ENCODE peak calls at places on chromosome 22, in ten cellular contexts. F is CD8-positive, alpha-beta T cell; E is choroid plexus epithelial cell; T is activated CD8-positive, alpha-beta T cell treated with anti-CD3 and anti-CD28 coated beads for 36 hours; M is body of pancreas; K is A549; L is WTC11; U is AG04450; X is left ventricle myocardium inferior; R is lower lobe of right lung. Z is an unnamed sample.

GRCh38 chr22:35131423-35132050 is 65.6 kb downstream of the ISX start:
- DNase-seq in T (no peak), X (no peak), R (no peak), M (no peak), E (no peak), L (no peak), F (no peak), U (no peak), K (no peak), Z (no peak)

GRCh38 chr22:43745783-43746356 is 66.2 kb downstream of the EFCAB6 start:
- DNase-seq in L (no peak), F (no peak), X (no peak), R (no peak), M (no peak), E (no peak), T (no peak), U (no peak), K (no peak), Z (no peak)

GRCh38 chr22:20927940-20928572 is 10.8 kb downstream of the CRKL start:
- DNase-seq in F (no peak), X (no peak), K (no peak), M (no peak), T (no peak), U (no peak), E (no peak), R (no peak), L (no peak), Z (no peak)

GRCh38 chr22:30140414-30140813 is 60.1 kb downstream of the HORMAD2 start:
- DNase-seq in T (no peak), L (no peak), U (no peak), M (no peak), F (no peak), E (no peak), X (no peak), R (no peak), K (no peak), Z (no peak)

GRCh38 chr22:44191036-44191454 is 10.3 kb downstream of the PARVG start:
- DNase-seq in M (no peak), R (no peak), T (peak; percentile 88), E (no peak), L (no peak), X (no peak), U (no peak), K (no peak), F (no peak), Z (no peak)

GRCh38 chr22:25563757-25564319 is 637 bp upstream of the GRK3 start:
- DNase-seq in F (no peak), X (no peak), M (peak; percentile 35), T (peak; percentile 37), K (no peak), R (peak; percentile 57), U (no peak), E (peak; percentile 5), L (no peak), Z (peak; percentile 44)

GRCh38 chr22:36734171-36735058 is 30.9 kb upstream of the CACNG2 start:
- DNase-seq in R (no peak), L (no peak), X (no peak), U (no peak), E (peak; percentile 12), T (no peak), K (no peak), F (no peak), M (peak; percentile 88), Z (peak; percentile 53)

GRCh38 chr22:29951675-29952413 is 68.9 kb downstream of the MTMR3 start:
- DNase-seq in U (no peak), X (no peak), K (no peak), R (no peak), L (no peak), F (no peak), E (no peak), M (no peak), T (peak; percentile 38), Z (no peak)

GRCh38 chr22:35987487-35987886 is 41.1 kb downstream of the RBFOX2 start:
- DNase-seq in E (no peak), K (no peak), T (no peak), L (no peak), R (no peak), X (no peak), U (no peak), M (no peak), F (no peak), Z (no peak)

GRCh38 chr22:27879923-27880322 is 39.1 kb downstream of the PITPNB start:
- DNase-seq in F (no peak), M (no peak), X (no peak), T (peak; percentile 7), E (peak; percentile 72), L (no peak), R (no peak), K (peak; percentile 45), U (no peak), Z (peak; percentile 32)

GRCh38 chr22:40348025-40348658 is 1.8 kb downstream of the ADSL start:
- DNase-seq in K (peak; percentile 57), L (peak; percentile 42), U (no peak), X (no peak), E (peak; percentile 80), T (peak; percentile 84), M (peak; percentile 66), R (no peak), F (peak; percentile 70), Z (peak; percentile 65)

GRCh38 chr22:26330971-26331625 is 98.0 kb upstream of the ASPHD2 start:
- DNase-seq in R (no peak), U (no peak), X (no peak), K (peak; percentile 44), E (peak; percentile 62), M (peak; percentile 73), L (peak; percentile 81), F (peak; percentile 47), T (peak; percentile 71), Z (peak; percentile 39)

GRCh38 chr22:26362471-26362870 is 66.6 kb upstream of the ASPHD2 start:
- DNase-seq in U (no peak), F (no peak), T (no peak), M (no peak), R (no peak), L (no peak), X (no peak), K (no peak), E (no peak), Z (no peak)

GRCh38 chr22:27152883-27153282 is 495.5 kb downstream of the MIAT start:
- DNase-seq in L (no peak), M (no peak), E (no peak), F (no peak), T (no peak), R (no peak), X (no peak), K (no peak), U (no peak), Z (no peak)

GRCh38 chr22:29689872-29690213 is 30.0 kb upstream of the CABP7 start:
- DNase-seq in K (peak; percentile 30), F (peak; percentile 16), M (peak; percentile 73), T (peak; percentile 37), U (peak; percentile 16), L (peak; percentile 86), R (peak; percentile 67), E (peak; percentile 71), X (peak; percentile 46), Z (peak; percentile 78)

GRCh38 chr22:44542561-44543222 is 44.7 kb upstream of the RTL6 start:
- DNase-seq in F (no peak), X (no peak), R (no peak), E (no peak), K (no peak), T (no peak), L (no peak), U (no peak), M (no peak), Z (no peak)

GRCh38 chr22:50074056-50074455 is 11.2 kb downstream of the MLC1 start:
- DNase-seq in U (no peak), R (no peak), F (no peak), L (no peak), X (no peak), T (no peak), M (no peak), K (no peak), E (no peak), Z (no peak)

GRCh38 chr22:17910561-17911311 is 113.6 kb downstream of the MICAL3 start:
- DNase-seq in L (peak; percentile 61), U (peak; percentile 68), T (no peak), E (peak; percentile 86), X (peak; percentile 78), R (no peak), K (peak; percentile 45), F (no peak), M (peak; percentile 51), Z (peak; percentile 90)
- TF ChIP-seq CTCF in L (no peak), U (peak; percentile 45), T (no peak), E (peak; percentile 69), X (peak; percentile 45), R (peak; percentile 23), K (peak; percentile 7), F (no peak), M (peak; percentile 17), Z (no peak)

GRCh38 chr22:47018010-47018910 is 255.8 kb downstream of the TBC1D22A start:
- DNase-seq in E (no peak), X (no peak), U (no peak), F (no peak), L (no peak), M (no peak), R (no peak), K (no peak), T (no peak), Z (no peak)
- TF ChIP-seq CTCF in E (no peak), X (no peak), U (no peak), F (no peak), L (no peak), M (no peak), R (no peak), K (no peak), T (no peak), Z (no peak)

DNA sequence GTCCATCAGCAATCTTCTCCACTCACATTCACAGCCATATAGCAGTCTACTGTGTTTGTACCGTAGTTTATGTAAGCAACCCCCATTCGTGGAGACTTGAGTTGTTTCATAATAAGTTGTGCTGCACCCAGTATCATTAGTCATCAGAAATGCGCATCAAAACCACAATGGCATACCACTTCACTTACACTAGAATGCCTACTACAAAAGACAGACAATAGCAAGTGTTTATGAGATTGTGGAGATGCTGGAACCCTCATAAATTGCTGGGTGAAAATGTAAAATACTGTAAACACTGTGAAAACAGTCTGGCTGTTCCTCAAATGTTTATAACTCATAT is 133.3 kb downstream of the ATXN10 start:
- DNase-seq in M (no peak), E (peak; percentile 98), T (no peak), R (no peak), F (no peak), L (no peak), K (peak; percentile 89), X (no peak), U (peak; percentile 92), Z (no peak)
- TF ChIP-seq CTCF in M (no peak), E (no peak), T (no peak), R (no peak), F (no peak), L (no peak), K (no peak), X (no peak), U (no peak), Z (no peak)

DNA sequence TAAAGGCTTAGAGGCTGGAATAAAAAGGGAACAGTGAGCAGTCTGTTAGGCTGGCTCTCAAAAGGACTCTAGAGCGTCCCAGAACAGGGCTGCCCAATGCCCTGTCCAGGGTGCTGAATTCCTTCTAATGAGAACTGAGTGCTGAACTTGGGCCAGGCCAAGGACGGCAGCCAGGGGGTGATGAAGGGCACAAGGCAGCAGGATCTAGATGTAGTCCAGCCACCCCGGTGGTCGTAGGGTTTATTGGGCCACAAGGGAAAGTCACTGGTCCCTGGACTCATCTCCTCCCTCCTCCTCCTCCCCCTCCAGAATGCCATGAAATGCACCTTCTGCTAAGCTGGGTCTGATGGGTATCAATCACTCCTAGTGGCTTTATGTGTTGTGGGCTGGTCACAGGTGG is 19.2 kb downstream of the NPTXR start:
- DNase-seq in X (peak; percentile 38), K (peak; percentile 49), T (peak; percentile 69), U (peak; percentile 38), L (peak; percentile 89), M (peak; percentile 63), F (peak; percentile 42), R (peak; percentile 60), E (peak; percentile 82), Z (peak; percentile 66)
- TF ChIP-seq CTCF in X (peak; percentile 54), K (no peak), T (no peak), U (peak; percentile 74), L (no peak), M (peak; percentile 45), F (no peak), R (peak; percentile 28), E (peak; percentile 77), Z (peak; percentile 12)

Z was measured in adrenal gland.